ENCODE peak calls at places on chromosomes 1 and 21, in seven cellular contexts. F is ovary; O is astrocyte of the spinal cord; G is CD4-positive, alpha-beta T cell; Z is hepatocyte; N is tibial nerve; M is choroid plexus epithelial cell. T is an unnamed sample.

GRCh38 chr1:200877839-200878551 is 5.2 kb downstream of the GPR25 start:
- DNase-seq in Z (no peak), G (no peak), N (no peak), O (no peak), M (no peak), F (no peak), T (no peak)

GRCh38 chr1:219385786-219386427 is 212.2 kb downstream of the LYPLAL1 start:
- DNase-seq in M (peak; percentile 86), O (peak; percentile 64), Z (peak; percentile 66), F (peak; percentile 15), N (peak; percentile 41), G (no peak), T (peak; percentile 78)

GRCh38 chr1:206030714-206031113 is 7.0 kb upstream of the CTSE start:
- DNase-seq in M (peak; percentile 86), G (peak; percentile 65), F (peak; percentile 35), O (peak; percentile 62), N (peak; percentile 40), Z (peak; percentile 91), T (peak; percentile 72)

GRCh38 chr1:117146570-117147340 is 25.2 kb upstream of the TRIM45 start:
- DNase-seq in Z (peak; percentile 54), N (no peak), F (no peak), M (peak; percentile 91), O (peak; percentile 91), G (no peak), T (peak; percentile 94)

GRCh38 chr1:23824711-23825075 is 536 bp downstream of the HMGCL start:
- DNase-seq in G (no peak), N (no peak), Z (no peak), M (no peak), F (no peak), O (no peak), T (peak; percentile 18)

GRCh38 chr1:168728452-168729404 is at the start of gene DPT:
- DNase-seq in N (peak; percentile 68), Z (peak; percentile 35), O (no peak), F (no peak), G (no peak), M (no peak), T (peak; percentile 91)

GRCh38 chr1:67188137-67188536 is 21.9 kb downstream of the IL23R start:
- DNase-seq in M (no peak), N (no peak), O (no peak), F (no peak), Z (peak; percentile 24), G (no peak), T (no peak)

GRCh38 chr1:226074046-226074445 is 11.5 kb downstream of the H3-3A start:
- DNase-seq in O (no peak), M (no peak), G (no peak), F (no peak), N (no peak), Z (no peak), T (no peak)

GRCh38 chr1:32538887-32539583 is at the start of gene ZBTB8A:
- DNase-seq in M (peak; percentile 56), O (peak; percentile 66), N (peak; percentile 14), G (no peak), F (peak; percentile 45), Z (peak; percentile 70), T (peak; percentile 76)

GRCh38 chr1:11388617-11389016 is 90.3 kb upstream of the DISP3 start:
- DNase-seq in Z (no peak), G (no peak), N (no peak), M (no peak), F (no peak), O (no peak), T (no peak)

GRCh38 chr1:24894002-24894401 is 36.1 kb downstream of the RUNX3 start:
- DNase-seq in G (peak; percentile 7), M (no peak), O (no peak), Z (no peak), F (no peak), N (no peak), T (no peak)

GRCh38 chr21:14741237-14741636 is 195.1 kb upstream of the SAMSN1 start:
- DNase-seq in N (no peak), O (no peak), F (no peak), G (no peak), Z (peak; percentile 60), M (peak; percentile 59), T (no peak)

GRCh38 chr1:151942882-151943281 is 33.6 kb upstream of the THEM4 start:
- DNase-seq in G (no peak), N (no peak), O (no peak), Z (no peak), F (no peak), M (peak; percentile 73), T (no peak)

GRCh38 chr1:1272341-1273151 is 1.1 kb downstream of the UBE2J2 start:
- DNase-seq in G (no peak), M (no peak), Z (no peak), F (no peak), N (no peak), O (no peak), T (no peak)

GRCh38 chr1:117059678-117060440 is at the start of gene TTF2:
- DNase-seq in M (peak; percentile 99), N (peak; percentile 95), O (peak; percentile 98), G (peak; percentile 92), F (peak; percentile 89), Z (peak; percentile 98), T (peak; percentile 97)

GRCh38 chr1:172647110-172647564 is 11.8 kb upstream of the FASLG start:
- DNase-seq in O (no peak), M (no peak), F (no peak), G (no peak), N (no peak), Z (no peak), T (no peak)

GRCh38 chr1:172895761-172896160 is 155.0 kb downstream of the TNFSF18 start:
- DNase-seq in N (no peak), G (no peak), F (no peak), Z (no peak), O (no peak), M (no peak), T (no peak)

DNA sequence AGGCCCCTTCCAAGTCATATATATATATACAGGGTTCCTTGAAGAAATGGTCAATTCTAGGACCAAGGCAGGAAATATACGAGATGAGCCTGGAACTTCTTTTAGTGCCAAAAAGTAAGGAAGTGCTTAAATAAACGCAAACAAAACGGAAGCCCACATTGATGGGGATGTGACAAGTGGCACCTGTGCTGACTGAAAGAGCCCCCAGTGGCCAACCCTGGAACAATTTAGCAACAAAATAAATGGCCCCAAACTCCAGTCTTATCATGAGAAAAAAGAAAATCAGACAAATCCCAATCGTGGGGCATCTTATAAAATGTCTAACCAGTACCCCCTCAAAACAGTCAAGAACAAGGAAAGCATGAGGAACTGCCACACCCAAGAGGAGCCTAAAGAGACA is 17.7 kb downstream of the PLA2G5 start:
- DNase-seq in M (no peak), Z (no peak), F (no peak), G (no peak), N (no peak), O (no peak), T (no peak)
- TF ChIP-seq CTCF in M (no peak), Z (no peak), F (no peak), G (no peak), N (no peak), O (peak; percentile 8), T (no peak)

DNA sequence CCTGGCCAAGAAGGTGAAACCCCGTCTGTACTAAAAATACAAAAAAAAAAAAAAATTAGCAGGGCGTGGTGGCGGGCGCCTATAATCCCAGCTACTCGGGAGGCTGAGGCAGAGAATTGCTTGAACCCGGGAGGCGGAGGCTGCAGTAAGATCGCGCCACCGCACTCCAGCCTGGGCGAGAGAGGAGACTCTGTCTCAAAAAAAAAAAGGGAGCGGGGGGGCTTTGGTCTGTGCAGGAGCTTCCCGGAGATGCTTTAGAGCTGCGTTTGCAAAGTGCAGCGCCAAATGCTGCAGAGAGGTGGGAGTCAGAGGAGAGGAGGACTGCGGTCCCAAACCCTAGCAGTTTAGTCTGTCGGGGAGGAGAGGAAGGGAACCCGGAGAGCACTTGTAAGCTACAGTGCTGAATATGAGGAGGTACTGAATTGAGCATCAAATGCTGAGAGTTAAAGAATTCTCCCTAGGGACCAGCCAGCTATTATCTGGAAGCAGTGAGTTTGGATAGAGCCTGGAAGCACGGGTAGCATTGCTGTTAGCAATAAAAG is 569 bp downstream of the FALEC start:
- DNase-seq in F (no peak), O (peak; percentile 31), M (no peak), N (no peak), Z (no peak), G (no peak), T (peak; percentile 49)
- TF ChIP-seq CTCF in F (peak; percentile 6), O (no peak), M (peak; percentile 38), N (no peak), Z (no peak), G (no peak), T (peak; percentile 15)

GRCh38 chr1:12594490-12594889 is 23.5 kb downstream of the DHRS3 start:
- DNase-seq in G (no peak), N (no peak), F (no peak), Z (no peak), M (no peak), O (no peak), T (no peak)
- TF ChIP-seq CTCF in G (no peak), N (no peak), F (no peak), Z (no peak), M (peak; percentile 28), O (peak; percentile 11), T (no peak)

DNA sequence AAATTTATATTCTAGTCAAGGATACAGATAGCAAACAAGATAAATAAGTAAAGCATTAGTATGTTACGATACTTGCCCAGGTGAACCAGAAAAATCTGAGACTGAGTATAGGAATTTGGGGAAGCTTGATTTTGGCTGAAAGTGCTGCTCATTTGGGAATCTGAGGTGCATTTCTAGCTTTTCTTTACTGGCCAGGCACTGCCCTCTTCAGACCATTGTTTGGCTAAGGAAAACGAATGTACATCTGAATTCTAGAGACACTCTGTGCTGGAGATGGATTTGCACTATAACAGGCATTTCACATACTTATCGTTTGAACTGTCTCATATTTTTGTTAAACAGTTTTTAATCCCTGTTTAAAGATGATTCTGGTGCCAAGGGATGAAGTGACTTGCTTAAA is 23.4 kb downstream of the ARID1A start:
- DNase-seq in M (no peak), Z (no peak), O (no peak), G (no peak), F (no peak), N (no peak), T (peak; percentile 52)
- TF ChIP-seq CTCF in M (peak; percentile 42), Z (peak; percentile 5), O (peak; percentile 26), G (no peak), F (no peak), N (no peak), T (peak; percentile 41)

T was measured in fibroblast of the aortic adventitia.